ENCODE peak calls at places on chromosomes 4 and X, in ten cellular contexts. Q is heart left ventricle, W is tibial artery, K is esophagus squamous epithelium, B is A549, T is aorta, M is cardiac muscle cell, X is mammary epithelial cell, D is upper lobe of right lung, A is right cardiac atrium. V is an unnamed sample.

GRCh38 chr4:132513491-132513890 is 635.6 kb upstream of the PCDH10 start:
- DNase-seq in Q (no peak), W (no peak), K (no peak), B (no peak), T (no peak), M (no peak), X (peak), D (no peak), A (no peak), V (no peak)

GRCh38 chr4:148203056-148203898 is 238.9 kb downstream of the NR3C2 start:
- DNase-seq in Q (peak), W (no peak), K (no peak), B (no peak), T (no peak), M (peak), X (no peak), D (no peak), A (no peak), V (no peak)

GRCh38 chr4:61500883-61501282 is 300.8 kb downstream of the ADGRL3 start:
- DNase-seq in Q (no peak), W (no peak), K (no peak), B (no peak), T (no peak), M (no peak), X (peak), D (no peak), A (no peak), V (no peak)

GRCh38 chr4:83093060-83093640 is 21.4 kb downstream of the PLAC8 start:
- DNase-seq in Q (no peak), W (no peak), K (no peak), B (no peak), T (no peak), M (no peak), X (no peak), D (no peak), A (no peak), V (no peak)

GRCh38 chrX:146154191-146154590 is 336.6 kb downstream of the SLITRK2 start:
- DNase-seq in Q (no peak), W (no peak), K (no peak), B (no peak), T (no peak), M (no peak), X (no peak), D (no peak), A (peak), V (no peak)

GRCh38 chr4:75745192-75745591 is 20.8 kb downstream of the USO1 start:
- DNase-seq in Q (no peak), W (no peak), K (no peak), B (no peak), T (no peak), M (peak), X (peak), D (no peak), A (no peak), V (no peak)

GRCh38 chrX:22365460-22365859 is 92.7 kb downstream of the CBLL2 start:
- DNase-seq in Q (no peak), W (no peak), K (no peak), B (no peak), T (no peak), M (no peak), X (peak), D (no peak), A (no peak), V (no peak)

GRCh38 chr4:173797296-173797695 is 267.3 kb upstream of the HAND2 start:
- DNase-seq in Q (no peak), W (no peak), K (no peak), B (no peak), T (no peak), M (no peak), X (no peak), D (no peak), A (no peak), V (no peak)

GRCh38 chrX:2898861-2899512 is 30.2 kb downstream of the ARSD start:
- DNase-seq in Q (no peak), W (no peak), K (no peak), B (no peak), T (no peak), M (no peak), X (peak), D (no peak), A (no peak), V (no peak)

GRCh38 chr4:183897193-183897592 is 7.9 kb upstream of the STOX2 start:
- DNase-seq in Q (no peak), W (no peak), K (no peak), B (no peak), T (no peak), M (no peak), X (no peak), D (no peak), A (no peak), V (no peak)

GRCh38 chr4:2808001-2808400 is 15.1 kb downstream of the SH3BP2 start:
- DNase-seq in Q (no peak), W (no peak), K (no peak), B (no peak), T (no peak), M (no peak), X (no peak), D (no peak), A (peak), V (no peak)

GRCh38 chr4:2812600-2812932 is 19.7 kb downstream of the SH3BP2 start:
- DNase-seq in Q (no peak), W (no peak), K (no peak), B (no peak), T (no peak), M (no peak), X (no peak), D (no peak), A (no peak), V (no peak)

GRCh38 chr4:2811830-2812599 is 19.1 kb downstream of the SH3BP2 start:
- DNase-seq in Q (peak), W (peak), K (peak), B (no peak), T (peak), M (peak), X (no peak), D (peak), A (peak), V (no peak)

GRCh38 chr4:2807571-2807970 is 14.7 kb downstream of the SH3BP2 start:
- DNase-seq in Q (no peak), W (no peak), K (no peak), B (no peak), T (no peak), M (no peak), X (no peak), D (no peak), A (peak), V (no peak)

DNA sequence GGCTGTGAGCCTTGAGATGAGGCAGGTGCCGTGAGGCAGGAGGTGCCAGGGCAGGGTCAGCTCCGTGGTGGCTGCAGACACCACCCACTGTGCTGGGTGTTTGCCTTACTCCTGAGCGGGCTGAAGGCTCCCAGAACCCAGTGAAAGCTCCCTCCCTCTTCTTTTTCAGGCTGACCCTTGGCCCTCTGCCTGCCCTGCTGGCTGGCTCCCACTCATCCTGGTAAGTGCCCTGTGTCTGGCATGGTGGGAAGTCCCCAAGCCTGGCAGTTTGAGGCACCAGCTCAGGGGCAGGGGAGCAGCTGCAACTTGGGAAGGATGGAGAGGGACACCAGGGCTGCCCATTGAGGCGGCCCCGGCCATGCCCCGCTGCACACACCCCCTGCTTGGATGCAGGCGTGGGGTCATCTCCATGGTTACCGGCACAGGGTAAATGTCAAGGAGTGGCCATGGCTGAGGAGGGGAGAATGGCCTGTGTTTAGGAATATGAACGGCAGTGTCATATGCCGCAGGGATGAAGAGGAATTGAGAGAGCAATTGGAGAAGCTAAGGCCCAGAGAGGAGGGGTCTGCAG is 16.8 kb downstream of the SH3BP2 start:
- DNase-seq in Q (no peak), W (no peak), K (no peak), B (no peak), T (no peak), M (no peak), X (no peak), D (no peak), A (peak), V (no peak)
- H3K27ac ChIP-seq in Q (no peak), W (no peak), K (no peak), B (no peak), T (no peak), M (no peak), X (no peak), D (peak), A (no peak), V (no peak)

DNA sequence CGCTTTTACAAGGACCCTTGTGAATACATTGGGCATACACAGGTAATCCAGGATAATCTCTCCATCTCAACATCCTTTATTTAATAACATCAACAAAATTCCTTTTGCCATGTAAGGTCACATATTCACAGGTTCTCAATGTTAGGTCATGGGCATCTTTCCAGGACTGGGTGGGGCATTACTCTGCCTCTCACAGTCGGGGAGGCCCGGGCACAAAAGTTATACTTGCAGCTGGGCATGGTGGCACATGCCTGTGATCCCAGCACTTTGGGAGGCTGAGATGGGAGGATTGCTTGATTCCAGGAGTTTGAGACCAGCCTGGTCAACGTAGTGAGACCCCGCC is 93.7 kb upstream of the AP1S2 start:
- DNase-seq in Q (no peak), W (no peak), K (no peak), B (no peak), T (no peak), M (no peak), X (peak), D (no peak), A (no peak), V (no peak)
- H3K27ac ChIP-seq in Q (no peak), W (no peak), K (no peak), B (no peak), T (no peak), M (no peak), X (peak), D (no peak), A (no peak), V (no peak)

GRCh38 chrX:136121788-136122187 is 25.5 kb upstream of the FHL1 start:
- DNase-seq in Q (no peak), W (peak), K (no peak), B (no peak), T (no peak), M (no peak), X (no peak), D (no peak), A (peak), V (no peak)
- H3K27ac ChIP-seq in Q (no peak), W (peak), K (no peak), B (no peak), T (peak), M (no peak), X (no peak), D (no peak), A (no peak), V (no peak)

GRCh38 chr4:177290780-177291179 is 18.9 kb upstream of the NEIL3 start:
- DNase-seq in Q (no peak), W (no peak), K (no peak), B (no peak), T (no peak), M (no peak), X (no peak), D (no peak), A (no peak), V (no peak)
- H3K27ac ChIP-seq in Q (no peak), W (no peak), K (no peak), B (no peak), T (no peak), M (no peak), X (no peak), D (no peak), A (no peak), V (no peak)

GRCh38 chr4:70619288-70619687 is 9.3 kb upstream of the ENAM start:
- DNase-seq in Q (no peak), W (no peak), K (no peak), B (no peak), T (no peak), M (no peak), X (no peak), D (no peak), A (no peak), V (no peak)

GRCh38 chr4:70613893-70614572 is 14.5 kb upstream of the ENAM start:
- DNase-seq in Q (no peak), W (no peak), K (no peak), B (no peak), T (no peak), M (no peak), X (no peak), D (no peak), A (peak), V (no peak)

GRCh38 chr4:70608324-70608723 is 16.3 kb downstream of the AMBN start:
- DNase-seq in Q (no peak), W (no peak), K (no peak), B (no peak), T (no peak), M (no peak), X (no peak), D (no peak), A (no peak), V (no peak)

GRCh38 chr4:70607454-70607853 is 15.4 kb downstream of the AMBN start:
- DNase-seq in Q (no peak), W (no peak), K (no peak), B (no peak), T (no peak), M (no peak), X (no peak), D (no peak), A (no peak), V (no peak)

GRCh38 chr4:70613182-70613892 is 15.2 kb upstream of the ENAM start:
- DNase-seq in Q (no peak), W (no peak), K (no peak), B (no peak), T (no peak), M (no peak), X (no peak), D (no peak), A (peak), V (no peak)
- H3K27ac ChIP-seq in Q (no peak), W (no peak), K (no peak), B (no peak), T (no peak), M (no peak), X (no peak), D (no peak), A (no peak), V (no peak)

GRCh38 chrX:69080912-69081465 is 84.3 kb downstream of the PJA1 start:
- DNase-seq in Q (no peak), W (no peak), K (no peak), B (no peak), T (peak), M (no peak), X (no peak), D (no peak), A (no peak), V (no peak)
- H3K27ac ChIP-seq in Q (no peak), W (no peak), K (no peak), B (peak), T (no peak), M (no peak), X (no peak), D (no peak), A (no peak), V (no peak)

GRCh38 chr4:15684498-15684897 is 2.9 kb downstream of the FAM200B start:
- DNase-seq in Q (no peak), W (no peak), K (no peak), B (no peak), T (no peak), M (no peak), X (no peak), D (no peak), A (no peak), V (no peak)
- H3K27ac ChIP-seq in Q (no peak), W (no peak), K (no peak), B (peak), T (no peak), M (no peak), X (no peak), D (no peak), A (no peak), V (no peak)

GRCh38 chr4:185186769-185187168 is 17.0 kb downstream of the CFAP97 start:
- DNase-seq in Q (no peak), W (no peak), K (no peak), B (no peak), T (no peak), M (no peak), X (no peak), D (no peak), A (no peak), V (no peak)

GRCh38 chr4:185183622-185184281 is 20.0 kb downstream of the CFAP97 start:
- DNase-seq in Q (peak), W (peak), K (peak), B (peak), T (peak), M (peak), X (peak), D (no peak), A (peak), V (peak)

GRCh38 chr4:185179488-185179887 is 24.3 kb downstream of the CFAP97 start:
- DNase-seq in Q (no peak), W (no peak), K (no peak), B (no peak), T (no peak), M (no peak), X (no peak), D (no peak), A (no peak), V (no peak)

GRCh38 chr4:185182196-185182595 is 21.6 kb downstream of the CFAP97 start:
- DNase-seq in Q (no peak), W (no peak), K (no peak), B (no peak), T (no peak), M (no peak), X (no peak), D (no peak), A (no peak), V (no peak)
- H3K27ac ChIP-seq in Q (no peak), W (peak), K (no peak), B (no peak), T (peak), M (no peak), X (no peak), D (no peak), A (no peak), V (no peak)

GRCh38 chr4:6885953-6886557 is 23.6 kb upstream of the TBC1D14 start:
- DNase-seq in Q (peak), W (peak), K (no peak), B (no peak), T (peak), M (peak), X (peak), D (peak), A (peak), V (peak)

GRCh38 chr4:6888506-6889071 is 21.0 kb upstream of the TBC1D14 start:
- DNase-seq in Q (no peak), W (no peak), K (no peak), B (no peak), T (no peak), M (no peak), X (no peak), D (no peak), A (no peak), V (no peak)

GRCh38 chr4:6889101-6889735 is 20.4 kb upstream of the TBC1D14 start:
- DNase-seq in Q (no peak), W (no peak), K (no peak), B (no peak), T (no peak), M (no peak), X (no peak), D (peak), A (no peak), V (no peak)

GRCh38 chr4:6887591-6888371 is 21.8 kb upstream of the TBC1D14 start:
- DNase-seq in Q (peak), W (peak), K (no peak), B (no peak), T (no peak), M (peak), X (no peak), D (peak), A (peak), V (no peak)

GRCh38 chr4:6886886-6887285 is 22.7 kb upstream of the TBC1D14 start:
- DNase-seq in Q (no peak), W (no peak), K (no peak), B (no peak), T (no peak), M (no peak), X (no peak), D (no peak), A (no peak), V (no peak)
- H3K27ac ChIP-seq in Q (peak), W (peak), K (no peak), B (no peak), T (no peak), M (peak), X (no peak), D (no peak), A (peak), V (no peak)